ENCODE peak calls at places on chromosomes 3 and 15, in ten cellular contexts. P is substantia nigra; T is left colon; H is T follicular helper cell; J is central memory CD4-positive, alpha-beta T cell; L is KG1; O is stimulated activated CD8-positive, alpha-beta memory T cell treated with anti-CD3 and anti-CD28 coated beads, Interleukin-15, amount 100 ng/mL, for 1 hour; S is nephron progenitor cell; Q is ELR; D is Peyer's patch. R is an unnamed sample.

GRCh38 chr15:60729850-60730458 is 251.0 kb upstream of the ICE2 start:
- DNase-seq in P (no peak), T (no peak), H (no peak), J (no peak), L (no peak), O (no peak), S (no peak), Q (no peak), D (no peak), R (no peak)

GRCh38 chr3:52195823-52196331 is 2.1 kb upstream of the ALAS1 start:
- DNase-seq in P (no peak), T (no peak), H (no peak), J (no peak), L (no peak), O (no peak), S (no peak), Q (peak), D (no peak), R (no peak)

GRCh38 chr3:56796202-56796601 is 5.5 kb downstream of the ARHGEF3 start:
- DNase-seq in P (no peak), T (no peak), H (no peak), J (no peak), L (no peak), O (no peak), S (no peak), Q (peak), D (no peak), R (no peak)

GRCh38 chr3:15557511-15557946 is 36.0 kb upstream of the COLQ start:
- DNase-seq in P (no peak), T (no peak), H (peak), J (peak), L (peak), O (peak), S (peak), Q (peak), D (peak), R (peak)

GRCh38 chr15:26889298-26889898 is 22.5 kb downstream of the GABRA5 start:
- DNase-seq in P (no peak), T (no peak), H (peak), J (peak), L (peak), O (peak), S (peak), Q (peak), D (peak), R (peak)

GRCh38 chr15:46413799-46414198 is 779.0 kb downstream of the SQOR start:
- DNase-seq in P (no peak), T (no peak), H (no peak), J (no peak), L (no peak), O (no peak), S (no peak), Q (peak), D (no peak), R (no peak)

GRCh38 chr3:42701371-42702065 is 1.1 kb downstream of the HHATL start:
- DNase-seq in P (peak), T (peak), H (peak), J (peak), L (peak), O (peak), S (peak), Q (peak), D (peak), R (peak)

GRCh38 chr15:41116872-41117242 is 777 bp upstream of the INO80 start:
- DNase-seq in P (no peak), T (no peak), H (no peak), J (no peak), L (no peak), O (no peak), S (no peak), Q (no peak), D (no peak), R (no peak)

GRCh38 chr15:59115047-59115446 is 10.1 kb downstream of the CCNB2 start:
- DNase-seq in P (no peak), T (no peak), H (no peak), J (no peak), L (no peak), O (no peak), S (no peak), Q (no peak), D (no peak), R (peak)

GRCh38 chr3:133531981-133532380 is 41.5 kb upstream of the CDV3 start:
- DNase-seq in P (no peak), T (no peak), H (no peak), J (no peak), L (no peak), O (no peak), S (no peak), Q (peak), D (no peak), R (no peak)

GRCh38 chr3:183485585-183485984 is 57.2 kb upstream of the MCF2L2 start:
- DNase-seq in P (no peak), T (no peak), H (no peak), J (no peak), L (no peak), O (no peak), S (no peak), Q (no peak), D (peak), R (no peak)

GRCh38 chr3:120909602-120909878 is 1.5 kb downstream of the STXBP5L start:
- DNase-seq in P (no peak), T (no peak), H (no peak), J (no peak), L (no peak), O (no peak), S (peak), Q (no peak), D (no peak), R (peak)

GRCh38 chr15:57922780-57923179 is 142.7 kb downstream of the ALDH1A2 start:
- DNase-seq in P (no peak), T (peak), H (no peak), J (no peak), L (no peak), O (no peak), S (no peak), Q (no peak), D (no peak), R (no peak)

GRCh38 chr3:136630911-136631310 is 121.3 kb downstream of the STAG1 start:
- DNase-seq in P (no peak), T (no peak), H (no peak), J (no peak), L (no peak), O (no peak), S (no peak), Q (no peak), D (no peak), R (no peak)

GRCh38 chr3:134094491-134094890 is 64.8 kb upstream of the SLCO2A1 start:
- DNase-seq in P (no peak), T (no peak), H (no peak), J (no peak), L (no peak), O (no peak), S (no peak), Q (peak), D (no peak), R (no peak)

GRCh38 chr15:94709319-94709718 is 478.0 kb downstream of the MCTP2 start:
- DNase-seq in P (no peak), T (no peak), H (no peak), J (no peak), L (no peak), O (no peak), S (no peak), Q (no peak), D (no peak), R (no peak)

GRCh38 chr3:86951343-86951742 is 39.6 kb downstream of the VGLL3 start:
- DNase-seq in P (no peak), T (no peak), H (no peak), J (no peak), L (no peak), O (no peak), S (no peak), Q (peak), D (no peak), R (no peak)

GRCh38 chr3:189529468-189529867 is 101.7 kb upstream of the TP63 start:
- DNase-seq in P (no peak), T (no peak), H (no peak), J (no peak), L (no peak), O (no peak), S (no peak), Q (no peak), D (no peak), R (no peak)

GRCh38 chr15:71455107-71455506 is 339.8 kb downstream of the THSD4 start:
- DNase-seq in P (no peak), T (no peak), H (no peak), J (no peak), L (no peak), O (no peak), S (no peak), Q (no peak), D (no peak), R (no peak)

GRCh38 chr15:95024388-95024787 is 793.0 kb downstream of the MCTP2 start:
- DNase-seq in P (no peak), T (no peak), H (no peak), J (no peak), L (no peak), O (no peak), S (no peak), Q (peak), D (no peak), R (peak)